ENCODE peak calls at places on chromosomes 5 and 9, in five cellular contexts. N, D, R, Z and Q are unnamed samples.

GRCh38 chr5:10233505-10233904 is 16.2 kb downstream of the ATPSCKMT start:
- DNase-seq in N (no peak), Z (no peak), D (no peak), R (no peak), Q (no peak)

GRCh38 chr5:6727231-6727630 is 14.0 kb downstream of the TENT4A start:
- DNase-seq in Z (no peak), N (no peak), R (no peak), D (no peak), Q (no peak)

GRCh38 chr5:156594406-156594805 is 255.7 kb upstream of the PPP1R2B start:
- DNase-seq in Z (no peak), R (no peak), D (no peak), N (no peak), Q (no peak)

GRCh38 chr9:107540167-107540566 is 50.6 kb upstream of the KLF4 start:
- DNase-seq in Z (no peak), D (no peak), N (no peak), R (no peak), Q (no peak)

GRCh38 chr5:176387384-176387925 is 943 bp downstream of the NOP16 start:
- DNase-seq in R (peak; percentile 31), Z (no peak), D (no peak), N (no peak), Q (no peak)

GRCh38 chr5:159022178-159022556 is 77.5 kb downstream of the EBF1 start:
- DNase-seq in R (no peak), D (no peak), Z (no peak), N (no peak), Q (no peak)

GRCh38 chr5:61332369-61332745 is 299 bp downstream of the ZSWIM6 start:
- DNase-seq in D (peak; percentile 50), R (peak; percentile 32), N (no peak), Z (no peak), Q (no peak)

GRCh38 chr5:74055446-74056097 is 429.6 kb downstream of the ARHGEF28 start:
- DNase-seq in R (no peak), D (no peak), N (no peak), Z (no peak), Q (no peak)

GRCh38 chr9:133848471-133848870 is 110.3 kb upstream of the SARDH start:
- DNase-seq in Z (no peak), R (no peak), N (no peak), D (no peak), Q (no peak)

GRCh38 chr9:127977877-127978647 is 2.7 kb downstream of the EEIG1 start:
- DNase-seq in D (no peak), Z (no peak), N (no peak), R (peak; percentile 31), Q (no peak)

GRCh38 chr5:118592678-118593328 is 395.5 kb downstream of the DTWD2 start:
- DNase-seq in R (no peak), D (no peak), N (no peak), Z (no peak), Q (no peak)

GRCh38 chr9:8736805-8737204 is 937.2 kb upstream of the DMAC1 start:
- DNase-seq in Z (no peak), R (no peak), N (no peak), D (no peak), Q (no peak)

GRCh38 chr5:135248801-135249231 is 150.2 kb downstream of the MACROH2A1 start:
- DNase-seq in D (no peak), Z (no peak), N (peak; percentile 68), R (no peak), Q (no peak)

GRCh38 chr9:98157372-98157771 is 35.1 kb downstream of the CORO2A start:
- DNase-seq in R (no peak), Z (no peak), N (no peak), D (no peak), Q (no peak)

GRCh38 chr5:1526151-1526631 is 2.4 kb upstream of the LPCAT1 start:
- DNase-seq in Z (no peak), N (peak; percentile 80), D (no peak), R (no peak), Q (peak; percentile 39)

GRCh38 chr5:54525226-54525625 is 7.7 kb downstream of the SNX18 start:
- DNase-seq in R (no peak), N (no peak), Z (no peak), D (no peak), Q (no peak)

GRCh38 chr5:83562817-83563557 is 91.4 kb downstream of the VCAN start:
- DNase-seq in N (no peak), R (no peak), D (no peak), Z (no peak), Q (no peak)

GRCh38 chr5:54915466-54916027 is 69.8 kb downstream of the ESM1 start:
- DNase-seq in N (no peak), R (no peak), Z (no peak), D (no peak), Q (no peak)

GRCh38 chr9:22919423-22919822 is 472.8 kb downstream of the DMRTA1 start:
- DNase-seq in R (no peak), D (no peak), Z (no peak), N (no peak), Q (no peak)

GRCh38 chr9:89878003-89878411 is 273.2 kb downstream of the GADD45G start:
- DNase-seq in Z (no peak), D (no peak), N (peak; percentile 74), R (no peak), Q (no peak)